ENCODE peak calls at places on chromosome 1, in ten cellular contexts. N, G, F, J, C, P, I, S, M and V are unnamed samples.

GRCh38 chr1:22711591-22712501 is 1.2 kb downstream of the EPHB2 start:
- DNase-seq in N (no peak), G (peak), F (no peak), J (no peak), C (no peak), P (peak), I (peak), S (peak), M (no peak), V (peak)

GRCh38 chr1:75725861-75726361 is 1.4 kb downstream of the ACADM start:
- DNase-seq in N (no peak), G (no peak), F (peak), J (no peak), C (no peak), P (no peak), I (no peak), S (no peak), M (no peak), V (no peak)

GRCh38 chr1:9302745-9303524 is 10.2 kb downstream of the SPSB1 start:
- DNase-seq in N (peak), G (peak), F (no peak), J (no peak), C (no peak), P (peak), I (no peak), S (peak), M (no peak), V (no peak)

GRCh38 chr1:156388814-156389137 is 19.8 kb downstream of the RHBG start:
- DNase-seq in N (no peak), G (no peak), F (no peak), J (no peak), C (no peak), P (no peak), I (no peak), S (no peak), M (no peak), V (no peak)

GRCh38 chr1:156852414-156852874 is 6.5 kb downstream of the INSRR start:
- DNase-seq in N (no peak), G (no peak), F (no peak), J (no peak), C (no peak), P (peak), I (peak), S (peak), M (no peak), V (no peak)

GRCh38 chr1:60388092-60388987 is 314.8 kb upstream of the C1orf87 start:
- DNase-seq in N (no peak), G (peak), F (no peak), J (no peak), C (no peak), P (peak), I (no peak), S (no peak), M (no peak), V (no peak)

GRCh38 chr1:114377356-114377755 is 133.6 kb downstream of the TRIM33 start:
- DNase-seq in N (no peak), G (no peak), F (no peak), J (no peak), C (no peak), P (no peak), I (no peak), S (no peak), M (no peak), V (no peak)

GRCh38 chr1:33085332-33085731 is 4.4 kb downstream of the AZIN2 start:
- DNase-seq in N (no peak), G (no peak), F (no peak), J (no peak), C (no peak), P (no peak), I (no peak), S (no peak), M (no peak), V (no peak)

GRCh38 chr1:2539312-2539907 is 9.3 kb upstream of the HES5 start:
- DNase-seq in N (no peak), G (no peak), F (no peak), J (no peak), C (peak), P (no peak), I (no peak), S (no peak), M (peak), V (peak)

GRCh38 chr1:22341791-22342605 is 109.7 kb upstream of the ZBTB40 start:
- DNase-seq in N (no peak), G (peak), F (no peak), J (no peak), C (no peak), P (peak), I (peak), S (peak), M (no peak), V (no peak)

GRCh38 chr1:71561729-71562128 is 480.9 kb upstream of the ZRANB2 start:
- DNase-seq in N (peak), G (peak), F (no peak), J (no peak), C (no peak), P (peak), I (no peak), S (peak), M (no peak), V (no peak)

GRCh38 chr1:53739109-53739681 is at the start of gene GLIS1:
- DNase-seq in N (peak), G (peak), F (peak), J (peak), C (peak), P (peak), I (peak), S (peak), M (peak), V (peak)

GRCh38 chr1:150176593-150176992 is 26.9 kb downstream of the PLEKHO1 start:
- DNase-seq in N (no peak), G (no peak), F (no peak), J (no peak), C (no peak), P (no peak), I (no peak), S (no peak), M (no peak), V (no peak)

GRCh38 chr1:183674339-183674738 is 21.2 kb upstream of the APOBEC4 start:
- DNase-seq in N (no peak), G (peak), F (no peak), J (no peak), C (no peak), P (peak), I (no peak), S (peak), M (no peak), V (no peak)

GRCh38 chr1:167344605-167345385 is 124.1 kb downstream of the POU2F1 start:
- DNase-seq in N (no peak), G (peak), F (no peak), J (no peak), C (no peak), P (peak), I (no peak), S (peak), M (no peak), V (no peak)

GRCh38 chr1:160605792-160606520 is 26.7 kb upstream of the CD84 start:
- DNase-seq in N (peak), G (no peak), F (no peak), J (no peak), C (no peak), P (no peak), I (no peak), S (no peak), M (no peak), V (no peak)

GRCh38 chr1:108124622-108125311 is 75.4 kb downstream of the SLC25A24 start:
- DNase-seq in N (no peak), G (no peak), F (no peak), J (no peak), C (no peak), P (no peak), I (no peak), S (no peak), M (no peak), V (no peak)

GRCh38 chr1:212588137-212588510 is 20.4 kb upstream of the ATF3 start:
- DNase-seq in N (no peak), G (no peak), F (no peak), J (no peak), C (no peak), P (no peak), I (no peak), S (no peak), M (no peak), V (no peak)

GRCh38 chr1:52152976-52153375 is 11.1 kb downstream of the ZFYVE9 start:
- DNase-seq in N (peak), G (no peak), F (no peak), J (no peak), C (no peak), P (peak), I (no peak), S (peak), M (no peak), V (no peak)

GRCh38 chr1:9827558-9828185 is 3.9 kb upstream of the CLSTN1 start:
- DNase-seq in N (no peak), G (no peak), F (no peak), J (no peak), C (peak), P (no peak), I (no peak), S (no peak), M (peak), V (no peak)

GRCh38 chr1:28761189-28761588 is 24.4 kb downstream of the YTHDF2 start:
- DNase-seq in N (no peak), G (no peak), F (no peak), J (no peak), C (no peak), P (no peak), I (no peak), S (no peak), M (no peak), V (no peak)

GRCh38 chr1:156848461-156849150 is 10.3 kb downstream of the INSRR start:
- DNase-seq in N (peak), G (peak), F (peak), J (no peak), C (peak), P (peak), I (no peak), S (no peak), M (peak), V (peak)

GRCh38 chr1:172970186-172970585 is 80.6 kb downstream of the TNFSF18 start:
- DNase-seq in N (peak), G (peak), F (no peak), J (no peak), C (no peak), P (peak), I (no peak), S (no peak), M (no peak), V (peak)

GRCh38 chr1:172969611-172970010 is 81.1 kb downstream of the TNFSF18 start:
- DNase-seq in N (peak), G (peak), F (no peak), J (no peak), C (no peak), P (peak), I (no peak), S (peak), M (no peak), V (no peak)

GRCh38 chr1:172967936-172968335 is 82.8 kb downstream of the TNFSF18 start:
- DNase-seq in N (no peak), G (no peak), F (no peak), J (no peak), C (no peak), P (no peak), I (no peak), S (no peak), M (no peak), V (no peak)

GRCh38 chr1:172964864-172965263 is 85.9 kb downstream of the TNFSF18 start:
- DNase-seq in N (no peak), G (no peak), F (no peak), J (no peak), C (no peak), P (peak), I (no peak), S (peak), M (no peak), V (no peak)

DNA sequence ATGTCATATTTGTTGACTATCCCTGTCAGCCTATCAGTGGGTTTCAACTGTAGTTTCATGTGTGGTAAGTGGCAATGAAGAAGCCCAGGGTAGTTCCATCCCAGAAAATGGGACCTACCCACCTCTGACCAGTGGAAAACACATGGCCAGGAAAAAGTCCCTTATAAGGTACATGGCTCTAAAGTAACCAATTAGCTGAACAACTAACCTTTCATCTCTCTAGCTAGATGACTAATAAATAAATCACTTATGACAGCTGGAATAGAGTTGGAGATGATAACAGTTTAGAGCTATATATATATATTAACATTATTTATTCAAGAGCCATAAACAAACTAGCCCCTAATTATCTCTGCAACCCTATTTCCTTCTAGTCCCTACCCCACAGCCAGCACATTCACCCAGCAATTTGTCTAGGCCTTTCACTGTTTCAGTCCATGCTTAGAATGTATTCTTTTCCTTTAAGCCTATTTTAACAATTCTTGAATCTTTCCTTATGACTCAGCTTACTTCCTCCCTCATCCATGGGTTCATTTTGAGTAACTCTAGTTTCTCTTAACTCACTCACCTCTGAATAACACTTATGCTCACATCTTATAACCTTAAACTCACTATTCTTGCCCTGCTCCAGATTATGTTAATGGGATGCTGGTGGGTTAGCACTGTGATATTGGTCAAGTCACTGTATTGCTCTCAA is 83.7 kb downstream of the TNFSF18 start:
- DNase-seq in N (peak), G (peak), F (no peak), J (no peak), C (no peak), P (peak), I (no peak), S (peak), M (no peak), V (no peak)
- H2AFZ ChIP-seq in N (no peak), G (no peak), F (no peak), J (no peak), C (no peak), P (no peak), I (no peak), S (no peak), M (no peak), V (no peak)

DNA sequence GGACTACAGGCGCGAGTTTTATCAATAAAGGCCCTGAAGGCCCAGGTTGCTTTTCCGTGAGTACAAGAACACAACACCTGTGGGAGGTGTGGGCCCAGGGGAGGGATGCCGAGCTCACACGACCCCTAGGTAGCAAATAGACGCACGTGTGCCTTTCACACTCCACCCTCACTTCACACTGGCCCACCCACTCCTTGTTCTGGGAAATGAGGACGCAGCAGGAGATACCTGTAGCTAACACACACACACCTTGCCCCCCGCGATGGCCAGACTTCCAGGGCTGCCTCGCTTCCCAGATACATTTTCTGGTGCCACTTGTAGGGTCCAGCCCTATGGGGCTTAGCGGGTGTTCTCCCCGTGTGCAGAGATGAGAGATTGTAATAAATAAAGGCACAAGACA is 4.3 kb upstream of the CCDC27 start:
- DNase-seq in N (no peak), G (no peak), F (no peak), J (no peak), C (no peak), P (no peak), I (no peak), S (no peak), M (no peak), V (no peak)
- H3K9ac ChIP-seq in N (no peak), G (no peak), F (no peak), J (no peak), C (no peak), P (no peak), I (no peak), S (no peak), M (no peak), V (no peak)

GRCh38 chr1:214928574-214928973 is 154.0 kb upstream of the KCNK2 start:
- DNase-seq in N (no peak), G (no peak), F (no peak), J (no peak), C (no peak), P (no peak), I (no peak), S (no peak), M (no peak), V (no peak)

GRCh38 chr1:214923516-214923915 is 159.0 kb upstream of the KCNK2 start:
- DNase-seq in N (no peak), G (no peak), F (no peak), J (no peak), C (no peak), P (no peak), I (no peak), S (no peak), M (no peak), V (no peak)

GRCh38 chr1:214933375-214933774 is 149.2 kb upstream of the KCNK2 start:
- DNase-seq in N (peak), G (no peak), F (no peak), J (no peak), C (no peak), P (no peak), I (no peak), S (peak), M (no peak), V (no peak)

GRCh38 chr1:214927791-214928190 is 154.7 kb upstream of the KCNK2 start:
- DNase-seq in N (no peak), G (no peak), F (no peak), J (no peak), C (no peak), P (no peak), I (no peak), S (no peak), M (no peak), V (no peak)
- H3K27ac ChIP-seq in N (no peak), G (no peak), F (no peak), J (no peak), C (no peak), P (no peak), I (no peak), S (no peak), M (no peak), V (no peak)

GRCh38 chr1:67537647-67538018 is 107.4 kb upstream of the SERBP1 start:
- DNase-seq in N (no peak), G (no peak), F (no peak), J (no peak), C (no peak), P (no peak), I (no peak), S (no peak), M (no peak), V (no peak)
- H2AFZ ChIP-seq in N (no peak), G (no peak), F (no peak), J (no peak), C (no peak), P (no peak), I (no peak), S (no peak), M (no peak), V (no peak)

DNA sequence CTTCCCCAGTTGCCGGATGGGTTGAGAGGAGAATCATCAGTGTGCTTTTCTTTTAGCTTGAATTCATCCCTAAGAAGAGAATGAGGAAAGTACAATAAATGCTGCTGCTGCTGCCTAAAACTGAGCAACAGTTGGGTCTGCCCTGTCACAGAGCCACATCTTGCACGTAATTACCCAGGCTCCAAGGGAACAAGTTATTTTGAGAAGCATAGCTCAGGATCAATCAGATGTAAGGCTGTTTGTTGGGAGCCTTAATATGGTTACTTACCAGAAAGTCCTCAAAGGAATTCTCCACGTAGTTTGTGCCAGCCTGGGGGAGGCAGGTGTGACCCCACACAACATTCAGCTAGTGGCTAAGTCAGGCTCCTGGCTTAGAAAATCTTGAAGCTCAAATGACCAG is 16.7 kb downstream of the ACTN2 start:
- DNase-seq in N (no peak), G (no peak), F (no peak), J (no peak), C (no peak), P (no peak), I (no peak), S (no peak), M (no peak), V (no peak)
- H3K9ac ChIP-seq in N (no peak), G (no peak), F (no peak), J (no peak), C (no peak), P (no peak), I (no peak), S (no peak), M (no peak), V (no peak)

DNA sequence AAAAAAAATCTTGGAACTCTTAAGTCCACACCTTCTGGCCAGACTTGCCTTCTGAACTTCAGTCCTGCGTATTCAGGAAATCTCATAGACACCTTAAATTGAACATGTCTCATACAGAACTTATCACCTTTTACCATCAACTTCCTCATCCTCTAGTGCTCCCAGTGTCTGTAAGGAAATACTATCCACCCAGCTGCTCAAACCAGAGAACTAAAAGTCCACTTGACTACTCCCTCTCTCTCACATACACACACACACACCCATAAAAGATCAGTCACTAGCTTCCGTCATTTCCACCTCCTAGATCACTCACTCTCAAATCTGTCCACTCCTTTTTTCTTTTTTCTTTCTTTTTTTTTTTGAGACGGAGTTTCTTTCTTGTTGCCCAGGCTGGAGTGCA is 10.9 kb upstream of the CAP1 start:
- DNase-seq in N (no peak), G (no peak), F (no peak), J (no peak), C (no peak), P (no peak), I (no peak), S (no peak), M (no peak), V (no peak)
- H3K27ac ChIP-seq in N (no peak), G (no peak), F (no peak), J (no peak), C (no peak), P (no peak), I (no peak), S (no peak), M (no peak), V (no peak)

GRCh38 chr1:96522927-96523326 is 198.7 kb upstream of the PTBP2 start:
- DNase-seq in N (no peak), G (peak), F (no peak), J (no peak), C (no peak), P (peak), I (no peak), S (no peak), M (no peak), V (no peak)

GRCh38 chr1:96525657-96526613 is 195.6 kb upstream of the PTBP2 start:
- DNase-seq in N (no peak), G (no peak), F (no peak), J (no peak), C (no peak), P (no peak), I (no peak), S (no peak), M (no peak), V (no peak)

GRCh38 chr1:96520542-96520941 is 201.0 kb upstream of the PTBP2 start:
- DNase-seq in N (no peak), G (peak), F (no peak), J (peak), C (no peak), P (peak), I (no peak), S (no peak), M (no peak), V (peak)

GRCh38 chr1:96521994-96522760 is 199.4 kb upstream of the PTBP2 start:
- DNase-seq in N (peak), G (peak), F (no peak), J (no peak), C (no peak), P (peak), I (no peak), S (peak), M (no peak), V (no peak)

DNA sequence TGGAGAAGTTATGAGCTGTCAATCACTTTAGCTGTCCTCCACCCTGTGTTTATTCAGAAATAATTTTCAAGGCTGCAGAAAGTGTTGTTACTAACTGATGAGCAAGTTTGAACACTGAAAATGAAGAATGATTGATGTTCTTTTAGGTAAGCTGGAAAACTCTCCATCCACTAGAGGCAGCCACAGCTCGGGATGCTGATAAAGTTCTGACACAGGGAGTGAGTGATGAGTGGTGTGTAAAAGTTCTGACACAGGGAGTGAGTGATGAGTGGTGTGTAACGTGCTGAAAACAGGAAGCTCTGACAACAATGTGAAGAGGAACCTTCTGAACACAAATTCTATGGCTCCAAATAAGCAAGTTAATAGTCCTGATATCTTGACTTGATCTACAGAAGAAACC is 197.5 kb upstream of the PTBP2 start:
- DNase-seq in N (no peak), G (no peak), F (no peak), J (no peak), C (no peak), P (no peak), I (no peak), S (no peak), M (no peak), V (no peak)
- H2AFZ ChIP-seq in N (no peak), G (no peak), F (no peak), J (no peak), C (no peak), P (no peak), I (no peak), S (no peak), M (no peak), V (no peak)